ENCODE peak calls at places on chromosomes 11 and 22, in nine cellular contexts. One of them, this sample, is unnamed.

GRCh38 chr11:69275178-69275577 is 18.8 kb upstream of the MYEOV start:
- DNase-seq in fibroblast of mammary gland: no peak
- DNase-seq in tibial artery: no peak
- DNase-seq in osteocyte: no peak
- DNase-seq in H9: no peak
- DNase-seq in HFF-Myc: no peak
- DNase-seq in Peyer's patch: no peak
- DNase-seq in neural crest cell: no peak
- DNase-seq in body of pancreas: no peak
- DNase-seq in this sample: no peak

GRCh38 chr11:66718320-66718971 is 10.6 kb downstream of the SPTBN2 start:
- DNase-seq in body of pancreas: peak
- DNase-seq in neural crest cell: no peak
- DNase-seq in osteocyte: no peak
- DNase-seq in tibial artery: no peak
- DNase-seq in H9: peak
- DNase-seq in fibroblast of mammary gland: no peak
- DNase-seq in Peyer's patch: peak
- DNase-seq in HFF-Myc: no peak
- DNase-seq in this sample: peak

GRCh38 chr11:14054708-14055107 is 92.2 kb downstream of the SPON1 start:
- DNase-seq in neural crest cell: no peak
- DNase-seq in fibroblast of mammary gland: peak
- DNase-seq in HFF-Myc: peak
- DNase-seq in H9: no peak
- DNase-seq in tibial artery: no peak
- DNase-seq in Peyer's patch: no peak
- DNase-seq in osteocyte: no peak
- DNase-seq in body of pancreas: peak
- DNase-seq in this sample: no peak

GRCh38 chr11:75325713-75326438 is 25.6 kb downstream of the ARRB1 start:
- DNase-seq in fibroblast of mammary gland: peak
- DNase-seq in Peyer's patch: no peak
- DNase-seq in osteocyte: no peak
- DNase-seq in HFF-Myc: peak
- DNase-seq in neural crest cell: no peak
- DNase-seq in tibial artery: peak
- DNase-seq in H9: no peak
- DNase-seq in body of pancreas: peak
- DNase-seq in this sample: no peak

GRCh38 chr11:126355926-126356897 is 726 bp downstream of the ST3GAL4 start:
- DNase-seq in fibroblast of mammary gland: peak
- DNase-seq in Peyer's patch: no peak
- DNase-seq in osteocyte: peak
- DNase-seq in neural crest cell: no peak
- DNase-seq in body of pancreas: no peak
- DNase-seq in H9: no peak
- DNase-seq in HFF-Myc: no peak
- DNase-seq in tibial artery: peak
- DNase-seq in this sample: no peak

GRCh38 chr11:28169816-28170215 is 61.6 kb downstream of the METTL15 start:
- DNase-seq in body of pancreas: no peak
- DNase-seq in H9: no peak
- DNase-seq in HFF-Myc: no peak
- DNase-seq in Peyer's patch: no peak
- DNase-seq in tibial artery: no peak
- DNase-seq in neural crest cell: no peak
- DNase-seq in fibroblast of mammary gland: peak
- DNase-seq in osteocyte: no peak
- DNase-seq in this sample: no peak

GRCh38 chr11:107549954-107550285 is 15.6 kb downstream of the ALKBH8 start:
- DNase-seq in osteocyte: no peak
- DNase-seq in HFF-Myc: no peak
- DNase-seq in neural crest cell: no peak
- DNase-seq in H9: no peak
- DNase-seq in Peyer's patch: no peak
- DNase-seq in body of pancreas: no peak
- DNase-seq in tibial artery: no peak
- DNase-seq in fibroblast of mammary gland: no peak
- DNase-seq in this sample: no peak

GRCh38 chr22:44441401-44442185 is 56.4 kb downstream of the RTL6 start:
- DNase-seq in H9: peak
- DNase-seq in fibroblast of mammary gland: no peak
- DNase-seq in tibial artery: peak
- DNase-seq in Peyer's patch: peak
- DNase-seq in neural crest cell: no peak
- DNase-seq in osteocyte: no peak
- DNase-seq in body of pancreas: no peak
- DNase-seq in HFF-Myc: no peak
- DNase-seq in this sample: no peak

GRCh38 chr11:102617491-102618026 is 7.6 kb downstream of the MMP20 start:
- DNase-seq in HFF-Myc: no peak
- DNase-seq in osteocyte: no peak
- DNase-seq in fibroblast of mammary gland: no peak
- DNase-seq in body of pancreas: no peak
- DNase-seq in tibial artery: no peak
- DNase-seq in neural crest cell: no peak
- DNase-seq in Peyer's patch: no peak
- DNase-seq in H9: no peak
- DNase-seq in this sample: no peak

GRCh38 chr22:21694394-21694793 is 28.6 kb downstream of the PPIL2 start:
- DNase-seq in neural crest cell: no peak
- DNase-seq in Peyer's patch: no peak
- DNase-seq in body of pancreas: no peak
- DNase-seq in HFF-Myc: no peak
- DNase-seq in tibial artery: no peak
- DNase-seq in H9: no peak
- DNase-seq in fibroblast of mammary gland: no peak
- DNase-seq in osteocyte: no peak
- DNase-seq in this sample: no peak

GRCh38 chr11:72984448-72985077 is 157.6 kb downstream of the FCHSD2 start:
- DNase-seq in neural crest cell: no peak
- DNase-seq in tibial artery: no peak
- DNase-seq in Peyer's patch: no peak
- DNase-seq in HFF-Myc: no peak
- DNase-seq in body of pancreas: no peak
- DNase-seq in H9: no peak
- DNase-seq in osteocyte: no peak
- DNase-seq in fibroblast of mammary gland: no peak
- DNase-seq in this sample: no peak

GRCh38 chr11:68750197-68750987 is 928 bp downstream of the TESMIN start:
- DNase-seq in tibial artery: no peak
- DNase-seq in body of pancreas: peak
- DNase-seq in HFF-Myc: no peak
- DNase-seq in Peyer's patch: no peak
- DNase-seq in H9: peak
- DNase-seq in neural crest cell: peak
- DNase-seq in fibroblast of mammary gland: no peak
- DNase-seq in osteocyte: no peak
- DNase-seq in this sample: peak

DNA sequence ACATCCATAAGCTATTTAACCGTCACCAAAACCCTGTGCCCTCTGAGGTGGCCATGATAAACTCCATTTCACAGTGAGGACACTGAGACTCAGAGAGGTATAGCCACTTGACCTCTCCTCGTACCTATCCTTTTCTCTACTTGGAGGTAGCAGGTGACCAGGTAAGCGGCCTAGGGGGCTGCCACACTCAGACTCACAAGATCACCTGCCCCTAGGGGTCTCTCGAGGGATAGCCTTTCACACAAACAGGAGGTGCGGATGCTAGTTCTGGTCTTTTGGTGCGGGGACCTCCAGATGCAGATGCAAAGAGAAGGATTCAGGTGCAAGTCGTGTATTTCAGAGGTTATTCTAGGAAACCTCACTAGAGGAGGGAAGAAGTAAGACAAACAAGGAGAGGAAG is 14.6 kb downstream of the MS4A18 start:
- DNase-seq in tibial artery: no peak
- DNase-seq in neural crest cell: no peak
- DNase-seq in Peyer's patch: no peak
- DNase-seq in H9: peak
- DNase-seq in HFF-Myc: no peak
- DNase-seq in fibroblast of mammary gland: no peak
- DNase-seq in body of pancreas: no peak
- DNase-seq in osteocyte: no peak
- DNase-seq in this sample: no peak
- TF ChIP-seq CTCF in tibial artery: no peak
- TF ChIP-seq CTCF in neural crest cell: peak
- TF ChIP-seq CTCF in Peyer's patch: no peak
- TF ChIP-seq CTCF in H9: peak
- TF ChIP-seq CTCF in HFF-Myc: no peak
- TF ChIP-seq CTCF in fibroblast of mammary gland: no peak
- TF ChIP-seq CTCF in body of pancreas: no peak
- TF ChIP-seq CTCF in osteocyte: no peak
- TF ChIP-seq CTCF in this sample: no peak

GRCh38 chr11:18253778-18254338 is 5.4 kb upstream of the SAA2 start:
- DNase-seq in neural crest cell: no peak
- DNase-seq in fibroblast of mammary gland: no peak
- DNase-seq in body of pancreas: no peak
- DNase-seq in Peyer's patch: no peak
- DNase-seq in HFF-Myc: no peak
- DNase-seq in osteocyte: peak
- DNase-seq in H9: no peak
- DNase-seq in tibial artery: no peak
- DNase-seq in this sample: no peak

GRCh38 chr11:18254781-18255361 is 6.4 kb upstream of the SAA2 start:
- DNase-seq in tibial artery: no peak
- DNase-seq in osteocyte: peak
- DNase-seq in fibroblast of mammary gland: no peak
- DNase-seq in H9: no peak
- DNase-seq in body of pancreas: no peak
- DNase-seq in Peyer's patch: no peak
- DNase-seq in HFF-Myc: no peak
- DNase-seq in neural crest cell: no peak
- DNase-seq in this sample: no peak

GRCh38 chr11:18248561-18248960 is at the start of gene SAA2:
- DNase-seq in HFF-Myc: no peak
- DNase-seq in tibial artery: no peak
- DNase-seq in fibroblast of mammary gland: no peak
- DNase-seq in H9: no peak
- DNase-seq in body of pancreas: no peak
- DNase-seq in Peyer's patch: no peak
- DNase-seq in osteocyte: no peak
- DNase-seq in neural crest cell: no peak
- DNase-seq in this sample: no peak

GRCh38 chr11:18253222-18253621 is 4.8 kb upstream of the SAA2 start:
- DNase-seq in fibroblast of mammary gland: no peak
- DNase-seq in body of pancreas: no peak
- DNase-seq in neural crest cell: no peak
- DNase-seq in tibial artery: no peak
- DNase-seq in Peyer's patch: no peak
- DNase-seq in osteocyte: peak
- DNase-seq in HFF-Myc: no peak
- DNase-seq in H9: no peak
- DNase-seq in this sample: no peak
- TF ChIP-seq CTCF in fibroblast of mammary gland: no peak
- TF ChIP-seq CTCF in body of pancreas: no peak
- TF ChIP-seq CTCF in neural crest cell: no peak
- TF ChIP-seq CTCF in tibial artery: no peak
- TF ChIP-seq CTCF in Peyer's patch: no peak
- TF ChIP-seq CTCF in osteocyte: no peak
- TF ChIP-seq CTCF in HFF-Myc: no peak
- TF ChIP-seq CTCF in H9: no peak
- TF ChIP-seq CTCF in this sample: no peak

GRCh38 chr22:48300877-48301276 is 1526.8 kb downstream of the BRD1 start:
- DNase-seq in fibroblast of mammary gland: no peak
- DNase-seq in neural crest cell: no peak
- DNase-seq in Peyer's patch: no peak
- DNase-seq in HFF-Myc: no peak
- DNase-seq in tibial artery: no peak
- DNase-seq in osteocyte: no peak
- DNase-seq in H9: no peak
- DNase-seq in body of pancreas: no peak
- DNase-seq in this sample: no peak

GRCh38 chr22:48301421-48301820 is 1526.3 kb downstream of the BRD1 start:
- DNase-seq in fibroblast of mammary gland: no peak
- DNase-seq in osteocyte: no peak
- DNase-seq in HFF-Myc: no peak
- DNase-seq in Peyer's patch: no peak
- DNase-seq in H9: no peak
- DNase-seq in neural crest cell: no peak
- DNase-seq in tibial artery: no peak
- DNase-seq in body of pancreas: no peak
- DNase-seq in this sample: no peak

GRCh38 chr22:48301908-48302307 is 1525.8 kb downstream of the BRD1 start:
- DNase-seq in HFF-Myc: no peak
- DNase-seq in tibial artery: no peak
- DNase-seq in fibroblast of mammary gland: no peak
- DNase-seq in neural crest cell: no peak
- DNase-seq in Peyer's patch: no peak
- DNase-seq in body of pancreas: no peak
- DNase-seq in H9: no peak
- DNase-seq in osteocyte: no peak
- DNase-seq in this sample: no peak

GRCh38 chr22:48299801-48300200 is 1527.9 kb downstream of the BRD1 start:
- DNase-seq in tibial artery: no peak
- DNase-seq in Peyer's patch: no peak
- DNase-seq in osteocyte: peak
- DNase-seq in H9: no peak
- DNase-seq in HFF-Myc: no peak
- DNase-seq in neural crest cell: no peak
- DNase-seq in fibroblast of mammary gland: no peak
- DNase-seq in body of pancreas: no peak
- DNase-seq in this sample: no peak

DNA sequence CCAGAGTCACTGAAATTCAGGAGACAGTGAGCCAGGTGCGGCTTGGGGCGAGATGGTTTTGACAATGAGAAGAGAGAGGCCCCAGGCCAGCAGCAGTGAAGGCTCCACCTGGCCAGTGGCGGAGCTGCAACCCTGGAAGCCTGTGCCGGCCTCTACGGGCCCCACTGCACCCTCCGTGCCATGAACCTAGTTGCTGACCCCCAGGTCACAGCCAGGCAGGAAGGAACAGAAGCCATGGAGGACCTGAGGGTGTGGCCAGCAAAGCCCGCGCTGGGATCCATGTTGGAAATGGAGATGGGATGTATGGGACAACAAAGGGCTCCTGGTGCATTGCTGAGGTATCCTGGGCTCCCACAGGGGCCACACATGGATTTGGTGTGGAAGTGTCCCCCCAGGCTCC is 1528.5 kb downstream of the BRD1 start:
- DNase-seq in osteocyte: peak
- DNase-seq in body of pancreas: no peak
- DNase-seq in HFF-Myc: no peak
- DNase-seq in Peyer's patch: no peak
- DNase-seq in neural crest cell: no peak
- DNase-seq in tibial artery: no peak
- DNase-seq in H9: no peak
- DNase-seq in fibroblast of mammary gland: no peak
- DNase-seq in this sample: no peak
- TF ChIP-seq CTCF in osteocyte: no peak
- TF ChIP-seq CTCF in body of pancreas: no peak
- TF ChIP-seq CTCF in HFF-Myc: no peak
- TF ChIP-seq CTCF in Peyer's patch: no peak
- TF ChIP-seq CTCF in neural crest cell: no peak
- TF ChIP-seq CTCF in tibial artery: no peak
- TF ChIP-seq CTCF in H9: no peak
- TF ChIP-seq CTCF in fibroblast of mammary gland: no peak
- TF ChIP-seq CTCF in this sample: no peak

DNA sequence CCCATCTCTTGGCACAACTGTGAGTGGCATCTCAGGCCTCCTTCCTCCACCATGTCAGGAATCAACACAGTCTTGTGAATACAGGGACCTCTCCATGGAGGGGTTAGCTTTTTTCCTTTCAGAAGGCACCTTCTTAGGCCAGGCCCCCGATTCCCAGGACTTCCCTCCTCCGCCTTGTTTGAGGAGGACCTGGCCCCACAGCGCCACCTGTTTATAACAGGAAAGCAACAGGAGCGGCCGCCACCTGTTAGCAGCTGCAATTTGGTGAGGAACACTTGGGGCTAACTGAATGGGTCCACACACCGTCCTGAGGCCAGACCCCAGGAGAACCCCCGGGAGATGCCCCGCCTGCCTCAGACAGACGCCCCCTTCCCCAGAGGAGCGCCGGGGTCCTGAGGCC is 3.8 kb upstream of the PKP3 start:
- DNase-seq in HFF-Myc: no peak
- DNase-seq in body of pancreas: no peak
- DNase-seq in neural crest cell: no peak
- DNase-seq in Peyer's patch: no peak
- DNase-seq in tibial artery: no peak
- DNase-seq in H9: peak
- DNase-seq in osteocyte: no peak
- DNase-seq in fibroblast of mammary gland: no peak
- DNase-seq in this sample: no peak
- TF ChIP-seq CTCF in HFF-Myc: no peak
- TF ChIP-seq CTCF in body of pancreas: no peak
- TF ChIP-seq CTCF in neural crest cell: no peak
- TF ChIP-seq CTCF in Peyer's patch: no peak
- TF ChIP-seq CTCF in tibial artery: no peak
- TF ChIP-seq CTCF in H9: peak
- TF ChIP-seq CTCF in osteocyte: no peak
- TF ChIP-seq CTCF in fibroblast of mammary gland: no peak
- TF ChIP-seq CTCF in this sample: no peak